ENCODE peak calls at places on chromosomes 5 and 9, in eight cellular contexts. W is RWPE1; T is KBM-7; C is kidney tubule cell; I is AG08395; Q is stimulated activated CD4-positive, alpha-beta T cell treated with anti-CD3 and anti-CD28 coated beads, Interleukin-1b, Interleukin-23, amount 100 ng/mL, for 24 hours; V is SJSA1; E is activated CD8-positive, alpha-beta memory T cell treated with anti-CD3 and anti-CD28 coated beads, Interleukin-2, amount 10 ng/mL, durations not matched to agents 7 days and 5 days. B is an unnamed sample.

GRCh38 chr5:54671111-54671531 is 153.6 kb downstream of the SNX18 start:
- DNase-seq in W (peak), T (no peak), C (no peak), I (no peak), Q (no peak), V (no peak), E (no peak), B (no peak)

GRCh38 chr5:126354857-126355731 is 68.1 kb upstream of the GRAMD2B start:
- DNase-seq in W (no peak), T (no peak), C (no peak), I (no peak), Q (no peak), V (no peak), E (no peak), B (no peak)

GRCh38 chr5:10401499-10401898 is 40.2 kb upstream of the ROPN1L start:
- DNase-seq in W (no peak), T (no peak), C (no peak), I (no peak), Q (no peak), V (no peak), E (no peak), B (no peak)

GRCh38 chr5:149268928-149269557 is 2.6 kb upstream of the AFAP1L1 start:
- DNase-seq in W (peak), T (peak), C (peak), I (peak), Q (no peak), V (peak), E (no peak), B (no peak)

GRCh38 chr5:35183243-35183955 is 46.9 kb downstream of the PRLR start:
- DNase-seq in W (peak), T (peak), C (peak), I (peak), Q (peak), V (no peak), E (peak), B (peak)

GRCh38 chr5:135405082-135405481 is 6.1 kb upstream of the MACROH2A1 start:
- DNase-seq in W (no peak), T (no peak), C (no peak), I (no peak), Q (no peak), V (no peak), E (no peak), B (no peak)

GRCh38 chr9:80811662-80812061 is 877.7 kb downstream of the TLE1 start:
- DNase-seq in W (no peak), T (no peak), C (no peak), I (no peak), Q (no peak), V (no peak), E (no peak), B (no peak)

GRCh38 chr5:123036391-123037103 is at the start of gene PPIC:
- DNase-seq in W (peak), T (peak), C (peak), I (peak), Q (no peak), V (peak), E (no peak), B (peak)

GRCh38 chr5:58972301-58972700 is 389.4 kb downstream of the RAB3C start:
- DNase-seq in W (no peak), T (no peak), C (peak), I (peak), Q (no peak), V (no peak), E (no peak), B (no peak)

GRCh38 chr9:108546223-108546622 is 309.6 kb downstream of the ACTL7B start:
- DNase-seq in W (no peak), T (no peak), C (no peak), I (no peak), Q (no peak), V (no peak), E (no peak), B (no peak)

GRCh38 chr5:172321593-172321992 is 38.0 kb upstream of the UBTD2 start:
- DNase-seq in W (no peak), T (no peak), C (peak), I (no peak), Q (no peak), V (no peak), E (no peak), B (no peak)

GRCh38 chr5:140869555-140869886 is 764 bp downstream of the PCDHA11 start:
- DNase-seq in W (no peak), T (no peak), C (no peak), I (peak), Q (no peak), V (no peak), E (no peak), B (no peak)

GRCh38 chr5:30991462-30991861 is 202.0 kb upstream of the CDH6 start:
- DNase-seq in W (no peak), T (no peak), C (no peak), I (no peak), Q (no peak), V (no peak), E (no peak), B (no peak)

GRCh38 chr5:41087461-41087860 is 16.3 kb upstream of the MROH2B start:
- DNase-seq in W (no peak), T (no peak), C (no peak), I (no peak), Q (no peak), V (peak), E (no peak), B (no peak)

GRCh38 chr9:136204838-136205706 is at the start of gene LHX3:
- DNase-seq in W (peak), T (peak), C (no peak), I (peak), Q (no peak), V (peak), E (no peak), B (no peak)

GRCh38 chr5:54701179-54701578 is 183.6 kb downstream of the SNX18 start:
- DNase-seq in W (peak), T (no peak), C (peak), I (peak), Q (no peak), V (peak), E (no peak), B (peak)

GRCh38 chr5:172716796-172717313 is 54.1 kb downstream of the DUSP1 start:
- DNase-seq in W (peak), T (peak), C (peak), I (peak), Q (peak), V (peak), E (peak), B (no peak)

GRCh38 chr9:133750927-133751649 is 12.9 kb upstream of the SARDH start:
- DNase-seq in W (no peak), T (no peak), C (no peak), I (no peak), Q (no peak), V (no peak), E (peak), B (no peak)

GRCh38 chr9:4433379-4433778 is 56.9 kb upstream of the SLC1A1 start:
- DNase-seq in W (no peak), T (no peak), C (no peak), I (no peak), Q (no peak), V (no peak), E (no peak), B (no peak)

GRCh38 chr9:133957328-133957727 is 34.8 kb downstream of the VAV2 start:
- DNase-seq in W (no peak), T (no peak), C (no peak), I (no peak), Q (no peak), V (no peak), E (no peak), B (no peak)

GRCh38 chr5:75037106-75037505 is 15.3 kb downstream of the GCNT4 start:
- DNase-seq in W (peak), T (no peak), C (peak), I (peak), Q (no peak), V (peak), E (no peak), B (no peak)

B was measured in HS-27A.